ENCODE peak calls at places on chromosomes 11 and 22, in nine cellular contexts. U is endothelial cell of umbilical vein, S is AG09309, N is IMR-90, X is WTC11, H is MCF 10A, O is fibroblast of pulmonary artery, M is astrocyte of the spinal cord, L is heart left ventricle. B is an unnamed sample.

GRCh38 chr11:7219457-7219856 is 32.2 kb upstream of the SYT9 start:
- DNase-seq in L (no peak), U (no peak), X (no peak), M (no peak), N (no peak), H (no peak), O (no peak), S (no peak), B (no peak)

GRCh38 chr11:120132645-120133185 is 5.2 kb downstream of the TRIM29 start:
- DNase-seq in H (no peak), L (no peak), U (no peak), N (no peak), X (no peak), O (no peak), M (no peak), S (no peak), B (no peak)

GRCh38 chr22:23179381-23180294 is 671 bp upstream of the BCR start:
- DNase-seq in M (no peak), U (peak; percentile 50), N (no peak), S (no peak), L (peak; percentile 59), X (no peak), O (no peak), H (peak; percentile 9), B (no peak)

GRCh38 chr11:11390068-11390775 is 37.2 kb upstream of the CSNK2A3 start:
- DNase-seq in L (no peak), M (no peak), S (no peak), N (no peak), H (no peak), O (no peak), U (no peak), X (no peak), B (no peak)

GRCh38 chr11:133500435-133500834 is 31.9 kb downstream of the OPCML start:
- DNase-seq in U (no peak), O (no peak), S (no peak), L (no peak), X (no peak), N (no peak), H (no peak), M (no peak), B (peak; percentile 77)

GRCh38 chr22:35629406-35630234 is 12.5 kb upstream of the MB start:
- DNase-seq in L (peak; percentile 77), O (peak; percentile 97), M (peak; percentile 98), X (no peak), U (peak; percentile 79), S (peak; percentile 93), H (peak; percentile 96), N (peak; percentile 98), B (peak; percentile 94)

GRCh38 chr11:91164452-91164822 is 941.6 kb upstream of the CHORDC1 start:
- DNase-seq in H (no peak), M (peak; percentile 28), N (no peak), O (peak; percentile 6), L (no peak), U (no peak), S (no peak), X (no peak), B (no peak)

GRCh38 chr11:69949327-69949726 is 128.8 kb upstream of the ANO1 start:
- DNase-seq in O (peak; percentile 69), M (peak; percentile 89), X (no peak), S (peak; percentile 25), N (peak; percentile 95), U (peak; percentile 68), L (no peak), H (peak; percentile 68), B (no peak)

GRCh38 chr11:64219755-64220154 is 6.2 kb downstream of the TRPT1 start:
- DNase-seq in M (no peak), X (no peak), S (no peak), L (peak; percentile 46), U (no peak), O (no peak), N (no peak), H (no peak), B (no peak)

GRCh38 chr11:127071606-127072005 is 71.0 kb upstream of the KIRREL3 start:
- DNase-seq in L (no peak), X (no peak), U (no peak), M (no peak), N (no peak), S (no peak), H (no peak), O (no peak), B (peak; percentile 56)

GRCh38 chr11:113372317-113372716 is 15.3 kb upstream of the ANKK1 start:
- DNase-seq in S (no peak), X (no peak), O (no peak), M (no peak), L (no peak), U (peak; percentile 5), N (peak; percentile 38), H (no peak), B (no peak)
- TF ChIP-seq CTCF in S (no peak), X (no peak), O (peak; percentile 26), M (peak; percentile 27), L (peak; percentile 12), U (peak; percentile 16), N (peak; percentile 17), H (no peak), B (peak; percentile 12)

DNA sequence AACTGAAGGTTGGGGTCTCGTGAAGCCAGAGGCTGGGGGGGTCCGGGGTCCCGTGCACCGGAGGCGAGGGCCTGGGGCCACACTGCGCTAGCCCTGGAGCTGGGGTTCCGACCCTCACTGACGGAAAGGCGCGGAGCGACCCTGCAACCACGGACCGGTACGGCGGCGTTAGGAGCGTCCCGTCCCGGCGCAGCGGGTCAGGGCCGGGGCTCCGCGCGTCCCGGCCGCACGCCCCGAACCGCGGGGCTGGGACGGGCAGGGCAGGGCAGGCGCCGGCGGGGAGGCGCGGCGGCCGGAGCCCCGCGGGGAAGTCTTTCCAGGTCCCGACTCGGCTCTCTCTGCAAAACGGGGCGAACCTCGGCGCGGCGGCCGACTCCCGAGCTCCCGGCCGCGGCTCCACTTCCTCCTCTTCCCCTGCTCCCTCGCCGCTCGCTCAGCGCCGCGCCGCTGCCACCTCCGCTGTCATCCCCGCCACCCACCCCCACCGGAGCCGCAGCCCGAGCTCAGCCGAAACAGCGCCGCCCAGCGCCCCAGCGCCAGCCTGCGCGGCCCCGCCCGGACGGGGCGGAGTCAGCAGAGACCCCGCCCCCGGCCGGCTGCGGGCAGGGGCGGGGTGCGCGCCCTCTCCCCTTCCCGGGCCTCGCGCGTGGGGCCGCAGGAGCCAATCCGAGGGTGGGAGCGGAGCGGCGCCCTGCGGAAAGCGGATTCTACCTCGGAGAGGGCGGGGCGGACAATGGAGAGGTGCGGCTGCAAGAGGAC is at the start of gene GDPD5:
- DNase-seq in X (peak; percentile 85), M (peak; percentile 66), U (peak; percentile 79), S (peak; percentile 16), H (peak; percentile 70), L (peak; percentile 92), O (peak; percentile 79), N (peak; percentile 64), B (peak; percentile 94)
- TF ChIP-seq CTCF in X (no peak), M (peak; percentile 45), U (peak; percentile 59), S (peak; percentile 32), H (peak; percentile 47), L (peak; percentile 73), O (peak; percentile 13), N (peak; percentile 60), B (peak; percentile 71)

GRCh38 chr11:46845740-46846509 is at the start of gene CKAP5:
- DNase-seq in S (peak; percentile 58), X (peak; percentile 88), O (peak; percentile 89), M (peak; percentile 88), N (peak; percentile 87), U (peak; percentile 94), H (peak; percentile 92), L (peak; percentile 93), B (peak; percentile 95)
- TF ChIP-seq CTCF in S (no peak), X (no peak), O (no peak), M (no peak), N (peak; percentile 7), U (no peak), H (no peak), L (no peak), B (no peak)

GRCh38 chr22:39405346-39406085 is 5.9 kb downstream of the TAB1 start:
- DNase-seq in S (no peak), H (no peak), L (no peak), O (peak; percentile 75), U (peak; percentile 35), X (no peak), N (peak; percentile 65), M (peak; percentile 60), B (no peak)
- TF ChIP-seq CTCF in S (no peak), H (no peak), L (peak; percentile 17), O (peak; percentile 44), U (no peak), X (no peak), N (peak; percentile 33), M (peak; percentile 31), B (no peak)

DNA sequence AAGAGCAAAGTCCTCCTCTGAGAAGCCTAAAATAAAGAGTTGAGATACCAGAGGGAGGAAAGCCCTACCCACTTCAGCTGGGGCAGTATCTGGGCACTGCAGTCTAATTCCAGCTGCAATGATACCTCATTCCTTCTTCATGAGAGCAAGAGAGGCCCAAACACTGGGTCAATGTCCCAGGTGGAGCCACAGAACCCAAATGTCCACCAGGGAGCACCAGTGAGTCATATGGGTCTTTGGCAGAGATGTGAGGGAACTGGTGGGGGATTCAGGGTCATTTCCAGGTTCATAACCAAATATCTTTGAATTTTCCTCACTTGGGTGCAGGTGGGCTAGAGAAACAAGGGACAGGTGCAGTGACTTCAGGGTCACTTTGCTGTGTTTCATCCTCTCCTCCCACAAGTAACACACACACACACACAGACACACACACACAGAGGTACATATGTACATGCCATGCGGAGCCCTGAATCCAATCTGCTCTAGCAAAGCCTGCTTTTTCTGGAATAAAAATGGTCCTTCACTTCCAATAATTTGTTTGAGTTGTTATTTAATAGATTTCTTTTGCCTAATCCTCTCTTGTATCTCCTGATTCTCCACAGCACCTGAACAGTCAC is 585.4 kb downstream of the SOX6 start:
- DNase-seq in N (peak; percentile 52), O (peak; percentile 62), U (peak; percentile 16), S (no peak), M (peak; percentile 42), H (peak; percentile 65), X (peak; percentile 77), L (no peak), B (no peak)
- TF ChIP-seq CTCF in N (peak; percentile 65), O (peak; percentile 90), U (peak; percentile 52), S (peak; percentile 55), M (peak; percentile 86), H (peak; percentile 67), X (peak; percentile 40), L (peak; percentile 61), B (peak; percentile 74)

B was measured in osteocyte.